ENCODE peak calls at places on chromosomes 12 and 14, in seven cellular contexts. R is CD4-positive, alpha-beta T cell; A is NCI-H774; B is T-helper 1 cell; I is SK-N-DZ; E is iris pigment epithelial cell; V is PC-3. C is an unnamed sample.

GRCh38 chr12:132481771-132482745 is 7.9 kb upstream of the FBRSL1 start:
- DNase-seq in E (no peak), B (no peak), I (no peak), R (no peak), V (no peak), A (no peak), C (no peak)

GRCh38 chr12:47021298-47021697 is 58.1 kb upstream of the PCED1B start:
- DNase-seq in R (no peak), B (no peak), A (peak), V (peak), E (peak), I (peak), C (no peak)

GRCh38 chr12:10663869-10664268 is 10.0 kb downstream of the STYK1 start:
- DNase-seq in E (no peak), I (no peak), A (no peak), R (no peak), B (no peak), V (peak), C (no peak)

GRCh38 chr12:96441811-96442210 is 41.6 kb upstream of the CDK17 start:
- DNase-seq in V (no peak), R (no peak), E (no peak), B (no peak), A (no peak), I (no peak), C (no peak)

GRCh38 chr12:94725375-94726168 is 75.2 kb upstream of the TMCC3 start:
- DNase-seq in B (no peak), R (no peak), E (peak), V (peak), I (no peak), A (no peak), C (no peak)

GRCh38 chr12:120015313-120015712 is 26.3 kb downstream of the BICDL1 start:
- DNase-seq in E (no peak), V (no peak), B (no peak), R (peak), I (no peak), A (no peak), C (no peak)

GRCh38 chr12:1530592-1531159 is 63.7 kb downstream of the FBXL14 start:
- DNase-seq in B (no peak), R (no peak), V (no peak), E (no peak), A (no peak), I (no peak), C (no peak)

GRCh38 chr12:45732250-45732649 is 2.7 kb downstream of the ARID2 start:
- DNase-seq in I (no peak), A (no peak), R (no peak), E (peak), B (no peak), V (peak), C (no peak)

GRCh38 chr12:73598626-73599025 is 939.0 kb upstream of the ATXN7L3B start:
- DNase-seq in A (no peak), V (no peak), E (peak), R (no peak), B (no peak), I (no peak), C (no peak)

GRCh38 chr12:59734371-59734770 is 138.5 kb downstream of the SLC16A7 start:
- DNase-seq in V (no peak), E (no peak), B (no peak), I (no peak), A (no peak), R (no peak), C (no peak)

GRCh38 chr12:130119241-130119861 is 42.9 kb upstream of the FZD10 start:
- DNase-seq in I (no peak), V (no peak), E (no peak), B (no peak), A (no peak), R (no peak), C (no peak)

GRCh38 chr12:92094751-92095161 is 50.9 kb downstream of the BTG1 start:
- DNase-seq in I (no peak), R (no peak), E (peak), V (peak), A (no peak), B (no peak), C (no peak)

GRCh38 chr14:75880512-75880911 is 101.3 kb downstream of the TGFB3 start:
- DNase-seq in I (no peak), B (no peak), R (no peak), A (no peak), E (no peak), V (no peak), C (no peak)

GRCh38 chr14:92677087-92677668 is 71.2 kb downstream of the LGMN start:
- DNase-seq in B (no peak), V (no peak), R (no peak), I (no peak), E (no peak), A (no peak), C (no peak)

GRCh38 chr14:69543341-69544249 is 31.1 kb downstream of the CCDC177 start:
- DNase-seq in V (peak), I (peak), E (peak), R (no peak), A (no peak), B (no peak), C (peak)

GRCh38 chr14:104827173-104828055 is 26.5 kb downstream of the ZBTB42 start:
- DNase-seq in A (peak), I (peak), R (peak), V (peak), B (no peak), E (peak), C (peak)

GRCh38 chr14:68282479-68283377 is 463.1 kb downstream of the RAD51B start:
- DNase-seq in V (no peak), B (no peak), I (no peak), R (peak), A (no peak), E (no peak), C (no peak)